ENCODE peak calls at places on chromosomes 7 and 10, in seven cellular contexts. K is adrenal gland, G is upper lobe of right lung, P is IMR-90, O is dorsolateral prefrontal cortex, V is foreskin fibroblast, E is AG04450. H is an unnamed sample.

GRCh38 chr10:43138757-43139241 is 554 bp downstream of the CSGALNACT2 start:
- DNase-seq in K (peak), G (no peak), P (peak), O (no peak), V (peak), E (no peak), H (no peak)

GRCh38 chr10:22740180-22740579 is 25.8 kb upstream of the PIP4K2A start:
- DNase-seq in K (no peak), G (no peak), P (peak), O (no peak), V (peak), E (no peak), H (no peak)

GRCh38 chr7:117019786-117020604 is 66.7 kb downstream of the ST7 start:
- DNase-seq in K (peak), G (no peak), P (peak), O (peak), V (peak), E (peak), H (peak)

GRCh38 chr7:72441791-72442190 is 29.7 kb upstream of the CALN1 start:
- DNase-seq in K (no peak), G (no peak), P (no peak), O (peak), V (no peak), E (no peak), H (no peak)

GRCh38 chr7:80218723-80219122 is 84.1 kb downstream of the GNAI1 start:
- DNase-seq in K (peak), G (no peak), P (peak), O (no peak), V (peak), E (peak), H (peak)

GRCh38 chr7:41222704-41223103 is 480.2 kb downstream of the INHBA start:
- DNase-seq in K (no peak), G (no peak), P (peak), O (no peak), V (peak), E (peak), H (no peak)

GRCh38 chr10:6774406-6774805 is 194.3 kb upstream of the PRKCQ start:
- DNase-seq in K (no peak), G (no peak), P (peak), O (no peak), V (no peak), E (no peak), H (no peak)

GRCh38 chr10:88070080-88070880 is 206.9 kb downstream of the PTEN start:
- DNase-seq in K (no peak), G (no peak), P (peak), O (no peak), V (peak), E (no peak), H (no peak)

GRCh38 chr10:71921319-71922027 is 42.7 kb upstream of the CHST3 start:
- DNase-seq in K (peak), G (no peak), P (no peak), O (peak), V (peak), E (no peak), H (no peak)

GRCh38 chr10:66931340-66931948 is 5.6 kb downstream of the LRRTM3 start:
- DNase-seq in K (peak), G (no peak), P (peak), O (no peak), V (peak), E (peak), H (peak)

GRCh38 chr10:4708123-4708759 is 117.8 kb upstream of the AKR1E2 start:
- DNase-seq in K (no peak), G (no peak), P (no peak), O (no peak), V (no peak), E (no peak), H (no peak)

GRCh38 chr7:12768948-12769347 is 81.5 kb downstream of the ARL4A start:
- DNase-seq in K (no peak), G (no peak), P (no peak), O (no peak), V (no peak), E (no peak), H (no peak)

GRCh38 chr7:12769464-12769863 is 82.0 kb downstream of the ARL4A start:
- DNase-seq in K (no peak), G (no peak), P (peak), O (no peak), V (peak), E (no peak), H (no peak)

GRCh38 chr7:12772768-12773167 is 85.3 kb downstream of the ARL4A start:
- DNase-seq in K (no peak), G (no peak), P (no peak), O (no peak), V (no peak), E (no peak), H (no peak)

GRCh38 chr7:12771378-12771877 is 84.0 kb downstream of the ARL4A start:
- DNase-seq in K (peak), G (no peak), P (peak), O (peak), V (peak), E (no peak), H (peak)

DNA sequence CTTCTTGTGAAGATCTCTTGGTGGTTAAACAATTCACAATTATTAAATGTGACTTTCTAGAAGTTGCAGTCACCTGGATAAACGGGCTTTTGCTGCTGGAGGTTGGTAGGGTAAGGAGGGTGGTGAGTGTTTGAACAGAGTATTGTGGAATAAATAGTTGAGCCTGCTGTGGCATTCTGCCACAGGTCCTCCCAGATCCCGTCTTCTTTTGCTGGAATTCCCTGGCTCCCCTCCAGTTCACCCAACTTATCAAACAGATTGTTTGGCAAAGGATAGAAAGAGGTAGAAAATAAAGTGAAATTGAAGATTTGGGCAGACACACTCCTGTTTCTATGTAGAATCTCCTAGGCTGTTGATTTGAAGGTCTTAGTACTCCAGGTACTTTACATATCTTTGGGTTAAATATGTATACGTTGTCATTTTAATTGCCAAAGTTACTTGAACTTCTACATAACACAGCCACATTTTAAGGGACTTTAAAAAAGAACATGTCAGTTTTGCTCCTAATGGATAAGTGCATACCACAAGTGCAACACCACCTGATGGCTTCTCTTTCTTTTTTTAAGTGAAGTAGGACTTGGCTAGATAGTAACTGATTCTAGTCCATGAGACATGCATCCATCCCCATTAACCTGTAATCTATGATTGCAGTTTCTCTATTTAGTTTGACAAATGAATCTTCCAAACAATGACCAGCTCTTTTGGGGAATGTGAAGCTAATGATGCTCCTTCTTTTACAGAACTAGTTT is 83.0 kb downstream of the ARL4A start:
- DNase-seq in K (peak), G (no peak), P (no peak), O (no peak), V (peak), E (no peak), H (no peak)
- TF ChIP-seq CTCF in K (no peak), G (no peak), P (no peak), O (no peak), V (no peak), E (no peak), H (no peak)

GRCh38 chr10:2037246-2037645 is 299.9 kb upstream of the ADARB2 start:
- DNase-seq in K (no peak), G (no peak), P (no peak), O (no peak), V (no peak), E (no peak), H (no peak)
- TF ChIP-seq CTCF in K (no peak), G (no peak), P (no peak), O (no peak), V (no peak), E (no peak), H (no peak)

GRCh38 chr10:103784089-103784488 is 71.3 kb downstream of the SH3PXD2A start:
- DNase-seq in K (no peak), G (no peak), P (no peak), O (no peak), V (no peak), E (no peak), H (no peak)

GRCh38 chr10:103780242-103781149 is 74.9 kb downstream of the SH3PXD2A start:
- DNase-seq in K (no peak), G (no peak), P (no peak), O (no peak), V (no peak), E (no peak), H (no peak)

GRCh38 chr10:103778358-103779139 is 76.8 kb downstream of the SH3PXD2A start:
- DNase-seq in K (no peak), G (no peak), P (no peak), O (no peak), V (no peak), E (no peak), H (no peak)

GRCh38 chr10:103783686-103784085 is 71.7 kb downstream of the SH3PXD2A start:
- DNase-seq in K (no peak), G (no peak), P (no peak), O (no peak), V (peak), E (no peak), H (no peak)

DNA sequence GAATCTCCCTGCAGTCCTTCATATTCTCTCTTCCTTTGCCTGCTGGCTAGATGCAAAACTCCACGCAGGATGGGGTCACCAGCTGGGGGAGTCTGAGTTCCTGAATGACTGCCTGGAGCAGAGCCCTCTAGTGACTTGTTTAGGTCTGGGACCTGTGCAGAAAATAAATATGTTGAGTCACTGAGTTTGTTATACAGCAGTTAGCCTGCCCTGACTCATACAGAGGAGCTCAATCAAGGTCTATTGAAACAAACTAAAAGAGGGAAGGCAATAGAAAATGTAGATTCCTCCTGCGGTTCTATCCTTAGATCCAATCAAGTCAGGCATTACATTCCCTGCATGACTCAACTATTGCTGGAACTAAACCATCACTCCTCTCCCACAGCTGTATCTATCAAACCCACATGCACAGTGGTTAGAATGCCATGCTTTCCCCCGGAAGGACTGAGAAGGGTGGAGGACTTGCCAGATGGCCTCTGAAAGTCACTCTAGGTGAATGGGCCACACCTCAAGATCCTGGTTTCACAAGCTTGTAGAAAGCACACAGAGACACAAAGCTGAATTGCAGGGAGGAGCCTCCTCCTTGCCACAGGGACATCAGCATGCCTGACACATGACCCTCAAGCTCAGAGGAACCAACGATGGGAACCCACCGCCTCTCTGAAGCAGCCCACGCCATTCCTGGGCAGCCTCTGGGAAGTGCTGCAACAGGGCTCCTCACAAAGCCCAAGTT is 73.9 kb downstream of the SH3PXD2A start:
- DNase-seq in K (no peak), G (no peak), P (peak), O (no peak), V (peak), E (peak), H (peak)
- TF ChIP-seq CTCF in K (no peak), G (no peak), P (peak), O (no peak), V (peak), E (peak), H (peak)

GRCh38 chr10:48400129-48400849 is 93.8 kb downstream of the MAPK8 start:
- DNase-seq in K (no peak), G (no peak), P (peak), O (no peak), V (no peak), E (no peak), H (peak)
- TF ChIP-seq CTCF in K (no peak), G (no peak), P (no peak), O (no peak), V (no peak), E (peak), H (no peak)

GRCh38 chr7:30504347-30505173 is at the start of gene GGCT:
- DNase-seq in K (peak), G (peak), P (peak), O (peak), V (peak), E (peak), H (peak)
- TF ChIP-seq CTCF in K (no peak), G (no peak), P (no peak), O (peak), V (no peak), E (no peak), H (no peak)

GRCh38 chr10:116827214-116827671 is 22.1 kb upstream of the ENO4 start:
- DNase-seq in K (no peak), G (no peak), P (no peak), O (no peak), V (no peak), E (no peak), H (no peak)
- TF ChIP-seq CTCF in K (no peak), G (no peak), P (peak), O (no peak), V (peak), E (no peak), H (peak)

DNA sequence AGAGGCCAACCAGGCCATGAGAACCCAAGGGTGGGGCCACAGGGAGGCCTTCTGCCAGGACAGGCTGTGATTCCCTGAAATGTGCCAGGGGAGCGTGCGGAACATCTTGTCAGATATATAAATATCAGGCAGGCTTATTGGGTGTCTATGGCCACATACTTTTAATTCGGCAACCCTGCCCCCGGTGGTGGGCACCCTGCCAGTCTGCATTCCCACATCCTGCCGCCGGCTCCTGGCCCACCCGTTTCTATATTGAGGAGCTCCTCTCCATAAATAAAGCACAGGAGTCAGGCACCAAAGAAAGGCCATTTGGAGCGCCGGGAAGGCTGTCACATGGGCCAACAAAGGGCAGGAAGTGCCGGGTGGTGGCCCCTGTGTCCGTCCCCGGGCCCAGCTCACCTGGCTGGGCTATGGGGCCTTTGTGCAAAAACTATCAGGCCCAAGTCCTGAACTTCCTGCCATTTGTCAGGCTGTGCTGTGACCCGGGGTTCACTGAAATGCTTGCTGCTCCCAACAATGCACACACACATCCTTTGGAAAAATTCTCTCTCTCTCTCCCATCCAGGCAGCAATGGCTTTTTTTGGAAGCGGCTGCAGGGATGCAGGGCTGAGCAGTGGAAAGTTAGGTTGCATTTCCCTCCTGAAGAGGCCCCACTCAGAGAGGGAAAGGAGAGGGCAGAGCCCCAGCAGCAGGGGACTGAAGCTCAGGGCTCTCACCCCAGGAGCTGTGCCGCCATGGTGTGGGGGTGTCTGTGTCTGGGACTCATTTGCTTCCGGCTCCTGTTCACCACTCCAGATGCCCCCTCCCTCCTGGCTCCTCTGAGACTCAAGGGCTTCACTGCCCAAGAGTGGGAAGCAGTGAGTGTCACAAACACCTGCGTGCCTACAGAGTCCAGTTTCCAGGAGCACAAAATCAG is 25.1 kb upstream of the PODXL start:
- DNase-seq in K (peak), G (no peak), P (no peak), O (peak), V (no peak), E (no peak), H (no peak)
- TF ChIP-seq CTCF in K (peak), G (no peak), P (no peak), O (no peak), V (no peak), E (no peak), H (no peak)

DNA sequence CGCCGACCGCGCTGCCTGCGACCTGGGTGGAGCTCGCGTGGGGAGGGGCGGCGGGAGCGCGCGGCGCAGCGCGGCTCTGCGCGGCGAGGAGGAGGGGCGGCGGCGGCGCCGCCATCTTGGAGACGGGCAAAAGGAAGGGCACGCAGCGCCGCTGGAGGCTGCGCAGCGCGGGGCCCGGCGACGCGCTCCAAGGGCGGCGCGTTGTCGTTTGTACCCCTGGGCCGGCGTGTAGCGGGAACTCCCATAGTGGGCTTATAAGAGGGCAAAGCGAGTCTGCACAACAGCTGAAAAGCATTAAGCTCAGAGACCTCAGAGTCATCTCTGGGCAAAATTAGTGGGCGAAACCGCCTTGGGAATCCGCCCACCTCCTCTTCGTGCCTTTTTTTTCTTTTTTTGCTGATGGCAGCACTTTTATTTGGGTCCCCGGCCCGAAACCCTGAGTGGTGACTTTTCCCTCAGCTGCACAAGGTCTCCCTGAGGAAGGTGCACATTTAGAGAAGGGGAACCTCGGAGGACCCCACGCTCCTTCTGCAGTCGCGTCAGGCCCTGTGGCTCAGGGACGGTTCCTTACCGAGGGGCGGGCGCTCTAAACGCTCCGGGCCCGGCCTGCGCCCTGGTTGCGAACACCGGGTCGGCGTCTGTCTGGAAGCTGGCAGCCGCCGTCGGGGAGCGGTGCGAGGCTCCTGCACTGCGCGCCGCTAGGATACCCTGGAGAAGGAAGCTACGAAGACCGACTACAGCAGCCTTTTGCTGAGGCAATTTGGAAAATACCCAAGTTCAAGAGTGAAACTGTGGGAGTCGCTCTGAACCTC is 423 bp upstream of the MCMBP start:
- DNase-seq in K (peak), G (peak), P (peak), O (peak), V (peak), E (peak), H (peak)
- TF ChIP-seq CTCF in K (peak), G (no peak), P (no peak), O (no peak), V (no peak), E (no peak), H (no peak)

DNA sequence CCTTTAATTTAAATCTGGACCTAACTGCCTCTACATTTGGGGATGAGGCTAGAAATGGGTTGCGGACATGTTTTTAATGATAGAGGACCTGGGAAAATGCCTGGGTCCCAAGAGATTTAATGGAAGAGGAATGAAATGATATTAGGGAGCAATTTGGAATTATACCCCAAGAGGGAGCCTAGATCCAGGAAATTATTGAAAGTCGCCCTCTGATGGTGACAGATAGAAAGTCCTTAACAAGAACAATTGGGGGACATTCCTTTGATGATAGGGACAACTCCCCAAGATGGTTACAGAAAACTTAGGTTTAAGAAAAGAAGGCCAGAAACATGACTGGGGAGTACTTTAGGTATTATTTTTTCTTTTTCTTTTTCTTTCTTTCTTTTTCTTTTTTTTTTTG is 9.5 kb upstream of the TSGA13 start:
- DNase-seq in K (peak), G (no peak), P (peak), O (no peak), V (peak), E (no peak), H (peak)
- TF ChIP-seq CTCF in K (peak), G (peak), P (peak), O (peak), V (peak), E (peak), H (peak)